ENCODE peak calls at places on chromosomes 5 and 9, in eight cellular contexts. X is GM12864; D is ELF-1; G is SJSA1; Q is progenitor cell of endocrine pancreas; M is anterior cingulate cortex; K is non-pigmented ciliary epithelial cell; J is activated CD4-positive, CD25-positive, alpha-beta regulatory T cell. F is an unnamed sample.

GRCh38 chr9:115194216-115194615 is 76.3 kb upstream of the TNC start:
- DNase-seq in X (no peak), D (no peak), G (no peak), Q (no peak), M (no peak), K (no peak), J (no peak), F (no peak)

GRCh38 chr9:96417610-96418073 is 528 bp downstream of the ZNF367 start:
- DNase-seq in X (no peak), D (no peak), G (no peak), Q (peak; percentile 25), M (no peak), K (no peak), J (peak; percentile 32), F (no peak)

GRCh38 chr5:146877783-146878470 is 630 bp downstream of the PPP2R2B start:
- DNase-seq in X (no peak), D (peak; percentile 49), G (peak; percentile 12), Q (peak; percentile 30), M (peak; percentile 58), K (no peak), J (no peak), F (peak; percentile 53)

GRCh38 chr9:76266649-76267627 is 127.3 kb downstream of the RFK start:
- DNase-seq in X (no peak), D (peak; percentile 9), G (no peak), Q (no peak), M (no peak), K (no peak), J (no peak), F (no peak)

GRCh38 chr5:164137095-164137494 is 631.7 kb downstream of the MAT2B start:
- DNase-seq in X (no peak), D (no peak), G (no peak), Q (no peak), M (no peak), K (no peak), J (no peak), F (no peak)

GRCh38 chr9:125240649-125240999 is 519 bp downstream of the HSPA5 start:
- DNase-seq in X (no peak), D (no peak), G (no peak), Q (no peak), M (no peak), K (no peak), J (no peak), F (no peak)

GRCh38 chr9:127801955-127802575 is 617 bp upstream of the FPGS start:
- DNase-seq in X (no peak), D (peak; percentile 82), G (no peak), Q (no peak), M (no peak), K (no peak), J (no peak), F (no peak)

GRCh38 chr9:16985559-16986348 is 115.3 kb upstream of the BNC2 start:
- DNase-seq in X (no peak), D (peak; percentile 23), G (peak; percentile 15), Q (no peak), M (no peak), K (no peak), J (no peak), F (no peak)

GRCh38 chr9:86128235-86128822 is 29.0 kb upstream of the GOLM1 start:
- DNase-seq in X (no peak), D (no peak), G (no peak), Q (no peak), M (no peak), K (no peak), J (no peak), F (no peak)

GRCh38 chr9:2620876-2621677 is 510 bp upstream of the VLDLR start:
- DNase-seq in X (no peak), D (peak; percentile 85), G (peak; percentile 31), Q (no peak), M (peak; percentile 83), K (peak; percentile 22), J (no peak), F (peak; percentile 79)

GRCh38 chr5:149135536-149136201 is 5.6 kb upstream of the ABLIM3 start:
- DNase-seq in X (no peak), D (no peak), G (peak; percentile 78), Q (no peak), M (no peak), K (no peak), J (no peak), F (no peak)

GRCh38 chr5:59542841-59543825 is 350.4 kb downstream of the PDE4D start:
- DNase-seq in X (no peak), D (no peak), G (no peak), Q (no peak), M (peak; percentile 41), K (no peak), J (no peak), F (no peak)

GRCh38 chr9:95167998-95168397 is 149.5 kb downstream of the FANCC start:
- DNase-seq in X (peak; percentile 44), D (peak; percentile 93), G (peak; percentile 68), Q (peak; percentile 61), M (no peak), K (peak; percentile 94), J (peak; percentile 12), F (no peak)

GRCh38 chr9:1709347-1709746 is 305.8 kb upstream of the SMARCA2 start:
- DNase-seq in X (no peak), D (no peak), G (no peak), Q (no peak), M (no peak), K (no peak), J (no peak), F (no peak)